ENCODE peak calls at places on chromosomes 11 and 22, in six cellular contexts. A is endodermal cell, C is AG04450, S is left lung, W is hepatocyte, K is left ventricle myocardium inferior. F is an unnamed sample.

GRCh38 chr11:105720096-105720495 is 110.2 kb downstream of the GRIA4 start:
- DNase-seq in C (no peak), W (no peak), K (no peak), A (no peak), S (no peak), F (no peak)

GRCh38 chr11:75557649-75558494 is 4.2 kb upstream of the SERPINH1 start:
- DNase-seq in C (peak; percentile 86), W (peak; percentile 80), K (no peak), A (peak; percentile 63), S (peak; percentile 79), F (peak; percentile 61)

GRCh38 chr11:10982695-10983492 is 125.0 kb upstream of the ZBED5 start:
- DNase-seq in K (no peak), C (no peak), W (no peak), S (no peak), A (no peak), F (no peak)

GRCh38 chr11:47186937-47187681 is 875 bp upstream of the PACSIN3 start:
- DNase-seq in W (peak; percentile 75), S (no peak), C (no peak), K (peak; percentile 78), A (peak; percentile 82), F (no peak)

GRCh38 chr11:119319136-119319701 is 2.3 kb upstream of the MCAM start:
- DNase-seq in W (no peak), S (no peak), A (no peak), C (no peak), K (no peak), F (no peak)

GRCh38 chr22:24893341-24894070 is 53.0 kb downstream of the LHFPL7 start:
- DNase-seq in K (no peak), S (no peak), A (no peak), W (no peak), C (no peak), F (no peak)

GRCh38 chr11:120186799-120187591 is 23.8 kb upstream of the OAF start:
- DNase-seq in S (peak; percentile 32), K (no peak), W (peak; percentile 63), A (peak; percentile 38), C (no peak), F (no peak)

GRCh38 chr11:103035656-103036434 is 56.1 kb downstream of the DCUN1D5 start:
- DNase-seq in W (peak; percentile 84), S (no peak), K (no peak), C (peak; percentile 34), A (peak; percentile 65), F (no peak)

GRCh38 chr11:78646564-78647185 is 72.0 kb upstream of the NARS2 start:
- DNase-seq in A (peak; percentile 87), K (no peak), S (no peak), W (peak; percentile 86), C (no peak), F (peak; percentile 15)

GRCh38 chr11:103359221-103359620 is 250.0 kb downstream of the DYNC2H1 start:
- DNase-seq in W (no peak), S (no peak), K (no peak), A (no peak), C (no peak), F (no peak)

GRCh38 chr11:124865902-124866851 is 945 bp downstream of the ROBO3 start:
- DNase-seq in C (no peak), W (peak; percentile 71), A (peak; percentile 88), K (no peak), S (no peak), F (peak; percentile 25)

GRCh38 chr11:59556115-59556882 is 45.0 kb downstream of the OR4D9 start:
- DNase-seq in W (peak; percentile 83), C (peak; percentile 83), K (peak; percentile 31), A (peak; percentile 91), S (no peak), F (peak; percentile 92)

GRCh38 chr22:28817919-28818859 is 17.8 kb upstream of the XBP1 start:
- DNase-seq in C (no peak), K (no peak), W (peak; percentile 70), A (no peak), S (peak; percentile 81), F (no peak)

GRCh38 chr11:5696210-5696609 is 6.6 kb downstream of the TRIM22 start:
- DNase-seq in A (no peak), S (no peak), K (no peak), C (no peak), W (no peak), F (no peak)

GRCh38 chr11:41382927-41383326 is 76.5 kb downstream of the LRRC4C start:
- DNase-seq in C (no peak), W (peak; percentile 8), K (no peak), S (no peak), A (no peak), F (no peak)

GRCh38 chr11:78821371-78822306 is 247.0 kb upstream of the NARS2 start:
- DNase-seq in S (no peak), K (no peak), W (no peak), A (no peak), C (peak; percentile 77), F (no peak)

GRCh38 chr11:72589802-72590761 is 84.1 kb downstream of the PDE2A start:
- DNase-seq in K (peak; percentile 43), W (peak; percentile 71), S (no peak), C (no peak), A (peak; percentile 93), F (no peak)

GRCh38 chr22:39148727-39149535 is 3.5 kb downstream of the CBX7 start:
- DNase-seq in W (peak; percentile 22), C (no peak), K (peak; percentile 65), A (peak; percentile 86), S (no peak), F (peak; percentile 33)

GRCh38 chr11:33001281-33001680 is 14.4 kb upstream of the DEPDC7 start:
- DNase-seq in A (no peak), K (no peak), S (no peak), C (no peak), W (no peak), F (no peak)

GRCh38 chr22:40300884-40301672 is 45.2 kb upstream of the ADSL start:
- DNase-seq in A (no peak), K (no peak), S (no peak), C (no peak), W (no peak), F (no peak)

GRCh38 chr11:37689951-37690350 is 1091.9 kb upstream of the RAG2 start:
- DNase-seq in W (no peak), A (no peak), K (no peak), C (no peak), S (no peak), F (no peak)

GRCh38 chr11:7573558-7574296 is 59.9 kb downstream of the PPFIBP2 start:
- DNase-seq in S (no peak), K (no peak), C (no peak), W (peak; percentile 75), A (peak; percentile 88), F (no peak)

GRCh38 chr11:36340909-36341308 is 44.8 kb downstream of the PRR5L start:
- DNase-seq in W (no peak), A (no peak), S (no peak), K (no peak), C (no peak), F (no peak)
- H3K9me3 ChIP-seq in W (no peaks in the 10 kb centered on the region), A (no peaks in the 10 kb centered on the region), S (no peaks in the 10 kb centered on the region), K (no peaks in the 10 kb centered on the region), C (no peaks in the 10 kb centered on the region), F (no peaks in the 10 kb centered on the region)

GRCh38 chr11:128297111-128297651 is 290.2 kb downstream of the ETS1 start:
- DNase-seq in S (no peak), K (no peak), A (no peak), C (no peak), W (no peak), F (peak; percentile 78)
- H3K9me3 ChIP-seq in S (no peaks in the 10 kb centered on the region), K (no peaks in the 10 kb centered on the region), A (no peaks in the 10 kb centered on the region), C (no peaks in the 10 kb centered on the region), W (no peaks in the 10 kb centered on the region), F (no peaks in the 10 kb centered on the region)

GRCh38 chr11:112826788-112827187 is 134.4 kb upstream of the NCAM1 start:
- DNase-seq in A (peak; percentile 19), W (no peak), S (no peak), C (no peak), K (no peak), F (no peak)

GRCh38 chr11:112826026-112826425 is 135.2 kb upstream of the NCAM1 start:
- DNase-seq in C (no peak), W (no peak), S (no peak), A (peak; percentile 74), K (no peak), F (no peak)

GRCh38 chr11:112830255-112830654 is 131.0 kb upstream of the NCAM1 start:
- DNase-seq in W (no peak), K (no peak), A (peak; percentile 36), S (no peak), C (no peak), F (no peak)

GRCh38 chr11:112831041-112831440 is 130.2 kb upstream of the NCAM1 start:
- DNase-seq in C (no peak), W (no peak), S (no peak), A (peak; percentile 10), K (no peak), F (no peak)

DNA sequence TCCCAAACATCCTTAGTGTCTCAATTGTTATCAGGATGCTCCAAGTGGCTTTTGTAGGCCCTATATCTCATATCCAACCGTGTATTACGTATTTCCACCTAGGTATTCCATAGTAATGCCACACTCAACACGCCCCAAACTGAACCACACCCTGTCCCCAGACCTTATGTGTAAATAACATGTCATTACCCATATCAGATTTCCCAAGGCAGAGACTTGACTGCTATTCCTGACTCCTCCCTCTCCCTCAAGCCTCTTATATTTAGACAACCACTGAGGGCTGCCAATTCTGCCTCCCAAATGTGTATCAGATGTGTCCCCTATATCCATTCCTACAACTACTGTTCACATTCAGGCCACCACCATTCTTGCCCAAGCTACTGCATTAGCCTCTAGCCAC is 132.8 kb upstream of the NCAM1 start:
- DNase-seq in S (no peak), K (no peak), A (no peak), W (no peak), C (no peak), F (no peak)
- H3K9me3 ChIP-seq in S (no peaks in the 10 kb centered on the region), K (no peaks in the 10 kb centered on the region), A (peaks cover 17% of the 10 kb centered on the region), W (no peaks in the 10 kb centered on the region), C (no peaks in the 10 kb centered on the region), F (no peaks in the 10 kb centered on the region)

DNA sequence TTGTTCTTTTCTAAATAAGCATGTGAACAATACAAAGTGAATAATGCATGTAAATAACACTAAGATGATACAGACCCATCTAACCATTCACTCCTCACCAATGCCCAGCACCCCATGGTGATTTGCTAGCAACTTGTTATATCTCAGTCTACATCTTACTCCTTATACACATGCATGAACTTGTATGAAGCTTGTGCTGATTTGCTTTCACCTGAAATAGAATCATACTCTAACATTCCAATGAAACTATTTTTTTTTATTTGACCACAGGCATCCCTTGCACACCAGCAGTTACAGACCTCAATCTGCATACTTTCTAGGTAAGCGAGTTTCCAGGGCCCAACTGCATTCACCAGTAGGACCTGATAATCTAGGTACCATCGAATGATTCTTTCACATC is 873.6 kb downstream of the OPCML start:
- DNase-seq in S (no peak), C (no peak), A (no peak), W (no peak), K (no peak), F (no peak)
- H3K9me3 ChIP-seq in S (no peaks in the 10 kb centered on the region), C (no peaks in the 10 kb centered on the region), A (no peaks in the 10 kb centered on the region), W (no peaks in the 10 kb centered on the region), K (no peaks in the 10 kb centered on the region), F (no peaks in the 10 kb centered on the region)

GRCh38 chr22:47395481-47395880 is 633.0 kb downstream of the TBC1D22A start:
- DNase-seq in W (no peak), S (no peak), C (no peak), A (no peak), K (no peak), F (peak; percentile 62)
- H3K9me3 ChIP-seq in W (no peaks in the 10 kb centered on the region), S (no peaks in the 10 kb centered on the region), C (peaks cover 22% of the 10 kb centered on the region), A (peaks cover 57% of the 10 kb centered on the region), K (no peaks in the 10 kb centered on the region), F (no peaks in the 10 kb centered on the region)

GRCh38 chr11:97574976-97575665 is 1185.3 kb downstream of the JRKL start:
- DNase-seq in A (no peak), C (no peak), K (no peak), W (no peak), S (no peak), F (no peak)
- H3K9me3 ChIP-seq in A (peaks cover 21% of the 10 kb centered on the region), C (peaks cover 5% of the 10 kb centered on the region), K (no peaks in the 10 kb centered on the region), W (no peaks in the 10 kb centered on the region), S (peaks cover 2% of the 10 kb centered on the region), F (no peaks in the 10 kb centered on the region)